ENCODE peak calls at places on chromosomes 11 and 22, in six cellular contexts. C, Q, B, W, S and K are unnamed samples.

GRCh38 chr11:2303627-2304155 is 1.9 kb downstream of the TSPAN32 start:
- DNase-seq in C (no peak), Q (no peak), B (no peak), W (no peak), S (no peak), K (no peak)

GRCh38 chr22:49753961-49754673 is 73.6 kb downstream of the BRD1 start:
- DNase-seq in C (peak), Q (no peak), B (no peak), W (no peak), S (no peak), K (no peak)

GRCh38 chr11:129861702-129862107 is 33.7 kb downstream of the NFRKB start:
- DNase-seq in C (peak), Q (peak), B (no peak), W (no peak), S (no peak), K (peak)

GRCh38 chr11:76770642-76771445 is 12.3 kb upstream of the TSKU start:
- DNase-seq in C (peak), Q (peak), B (no peak), W (no peak), S (no peak), K (no peak)

GRCh38 chr11:75554258-75555022 is 7.6 kb upstream of the SERPINH1 start:
- DNase-seq in C (peak), Q (peak), B (no peak), W (no peak), S (no peak), K (no peak)

GRCh38 chr22:17674152-17674551 is 35.6 kb downstream of the BCL2L13 start:
- DNase-seq in C (no peak), Q (no peak), B (no peak), W (no peak), S (no peak), K (no peak)

GRCh38 chr22:44143117-44143495 is 37.6 kb upstream of the PARVG start:
- DNase-seq in C (no peak), Q (no peak), B (no peak), W (no peak), S (no peak), K (no peak)

GRCh38 chr11:45933131-45933821 is 10.8 kb downstream of the LARGE2 start:
- DNase-seq in C (no peak), Q (no peak), B (no peak), W (no peak), S (no peak), K (no peak)

GRCh38 chr22:38456841-38457699 is 2.1 kb upstream of the KCNJ4 start:
- DNase-seq in C (no peak), Q (no peak), B (no peak), W (no peak), S (no peak), K (no peak)

GRCh38 chr11:8649361-8649760 is 33.1 kb downstream of the TRIM66 start:
- DNase-seq in C (peak), Q (no peak), B (no peak), W (no peak), S (no peak), K (no peak)

GRCh38 chr11:119608201-119608600 is 120.8 kb downstream of the NECTIN1 start:
- DNase-seq in C (no peak), Q (no peak), B (no peak), W (no peak), S (no peak), K (no peak)

GRCh38 chr11:118290923-118291322 is 13.6 kb upstream of the CD3E start:
- DNase-seq in C (no peak), Q (no peak), B (no peak), W (peak), S (no peak), K (no peak)

GRCh38 chr11:61891331-61892084 is at the start of gene FADS3:
- DNase-seq in C (peak), Q (peak), B (peak), W (peak), S (peak), K (no peak)

GRCh38 chr11:74641905-74642304 is 49.5 kb downstream of the POLD3 start:
- DNase-seq in C (no peak), Q (no peak), B (no peak), W (no peak), S (no peak), K (no peak)

GRCh38 chr11:69640260-69640994 is 529 bp upstream of the CCND1 start:
- DNase-seq in C (peak), Q (no peak), B (no peak), W (no peak), S (no peak), K (no peak)

GRCh38 chr11:57277845-57278720 is 41.0 kb upstream of the APLNR start:
- DNase-seq in C (peak), Q (peak), B (no peak), W (peak), S (peak), K (peak)